ENCODE peak calls at places on chromosomes 12 and 14, in seven cellular contexts. One of them, this sample, is unnamed.

GRCh38 chr12:9702239-9702638 is 30.7 kb downstream of the CLECL1 start:
- DNase-seq in mammary epithelial cell: no peak
- DNase-seq in MG63: no peak
- DNase-seq in glutamatergic neuron: no peak
- DNase-seq in M059J: no peak
- DNase-seq in AG08395: no peak
- DNase-seq in GM10248: no peak
- DNase-seq in this sample: no peak

GRCh38 chr12:59036973-59037807 is 116.9 kb upstream of the LRIG3 start:
- DNase-seq in mammary epithelial cell: peak; percentile 73
- DNase-seq in glutamatergic neuron: no peak
- DNase-seq in MG63: no peak
- DNase-seq in M059J: peak; percentile 85
- DNase-seq in AG08395: no peak
- DNase-seq in GM10248: no peak
- DNase-seq in this sample: no peak

GRCh38 chr12:8675471-8676083 is 13.0 kb upstream of the MFAP5 start:
- DNase-seq in AG08395: no peak
- DNase-seq in GM10248: no peak
- DNase-seq in MG63: no peak
- DNase-seq in glutamatergic neuron: no peak
- DNase-seq in M059J: no peak
- DNase-seq in mammary epithelial cell: no peak
- DNase-seq in this sample: no peak

GRCh38 chr12:1838223-1838993 is 18.0 kb downstream of the LRTM2 start:
- DNase-seq in AG08395: no peak
- DNase-seq in MG63: no peak
- DNase-seq in M059J: peak; percentile 54
- DNase-seq in glutamatergic neuron: peak; percentile 6
- DNase-seq in mammary epithelial cell: no peak
- DNase-seq in GM10248: no peak
- DNase-seq in this sample: no peak

GRCh38 chr12:96989916-96990315 is 82.9 kb downstream of the NEDD1 start:
- DNase-seq in MG63: no peak
- DNase-seq in mammary epithelial cell: peak; percentile 35
- DNase-seq in glutamatergic neuron: no peak
- DNase-seq in AG08395: no peak
- DNase-seq in GM10248: no peak
- DNase-seq in M059J: peak; percentile 34
- DNase-seq in this sample: peak; percentile 46

GRCh38 chr12:56230449-56231183 is 765 bp downstream of the SLC39A5 start:
- DNase-seq in M059J: no peak
- DNase-seq in MG63: no peak
- DNase-seq in GM10248: no peak
- DNase-seq in AG08395: no peak
- DNase-seq in mammary epithelial cell: no peak
- DNase-seq in glutamatergic neuron: no peak
- DNase-seq in this sample: peak; percentile 72

GRCh38 chr12:130613831-130614230 is 102.3 kb downstream of the RIMBP2 start:
- DNase-seq in AG08395: no peak
- DNase-seq in mammary epithelial cell: no peak
- DNase-seq in GM10248: no peak
- DNase-seq in M059J: no peak
- DNase-seq in MG63: no peak
- DNase-seq in glutamatergic neuron: no peak
- DNase-seq in this sample: no peak

GRCh38 chr14:102238131-102238530 is 66.8 kb downstream of the MOK start:
- DNase-seq in AG08395: no peak
- DNase-seq in MG63: no peak
- DNase-seq in M059J: no peak
- DNase-seq in mammary epithelial cell: no peak
- DNase-seq in glutamatergic neuron: no peak
- DNase-seq in GM10248: no peak
- DNase-seq in this sample: no peak